ENCODE peak calls at places on chromosomes 11 and 22, in ten cellular contexts. N is NCI-H1105 treated with DMSO at 0.1 percent for 48 hours; V is A549; U is fibroblast of mammary gland; C is NCI-H774; T is effector CD8-positive, alpha-beta T cell; I is NCI-H1694 treated with DMSO at 0.1 percent for 48 hours; J is EL; B is putamen; O is RCC 7860. S is an unnamed sample.

GRCh38 chr11:112004389-112004788 is 20.8 kb upstream of the DLAT start:
- DNase-seq in N (no peak), V (no peak), U (no peak), C (no peak), T (no peak), I (no peak), J (peak; percentile 8), B (no peak), O (no peak), S (no peak)

GRCh38 chr11:114085965-114086364 is 26.5 kb downstream of the ZBTB16 start:
- DNase-seq in N (no peak), V (no peak), U (no peak), C (peak; percentile 96), T (no peak), I (no peak), J (no peak), B (no peak), O (no peak), S (no peak)

GRCh38 chr11:128920651-128921050 is 22.0 kb downstream of the TP53AIP1 start:
- DNase-seq in N (no peak), V (no peak), U (no peak), C (no peak), T (no peak), I (no peak), J (no peak), B (no peak), O (no peak), S (no peak)

GRCh38 chr22:23743303-23743705 is 7.6 kb downstream of the ZNF70 start:
- DNase-seq in N (no peak), V (no peak), U (no peak), C (no peak), T (no peak), I (no peak), J (no peak), B (no peak), O (no peak), S (no peak)

GRCh38 chr11:37511425-37511933 is 913.4 kb upstream of the RAG2 start:
- DNase-seq in N (no peak), V (no peak), U (peak; percentile 77), C (no peak), T (no peak), I (no peak), J (peak; percentile 74), B (no peak), O (peak; percentile 11), S (no peak)

GRCh38 chr11:60658409-60658808 is 41.0 kb upstream of the MS4A8 start:
- DNase-seq in N (peak; percentile 79), V (peak; percentile 9), U (no peak), C (peak; percentile 91), T (no peak), I (no peak), J (no peak), B (no peak), O (no peak), S (no peak)

GRCh38 chr11:5486421-5486820 is 2.1 kb upstream of the OR52D1 start:
- DNase-seq in N (no peak), V (no peak), U (no peak), C (no peak), T (no peak), I (no peak), J (no peak), B (no peak), O (no peak), S (no peak)

GRCh38 chr11:69371731-69372588 is 78.0 kb downstream of the MYEOV start:
- DNase-seq in N (no peak), V (no peak), U (no peak), C (no peak), T (no peak), I (no peak), J (no peak), B (no peak), O (no peak), S (no peak)

GRCh38 chr22:42450862-42451261 is 18.7 kb upstream of the NFAM1 start:
- DNase-seq in N (no peak), V (no peak), U (no peak), C (no peak), T (no peak), I (no peak), J (no peak), B (no peak), O (no peak), S (no peak)

GRCh38 chr11:35083181-35084061 is 55.5 kb upstream of the CD44 start:
- DNase-seq in N (no peak), V (peak; percentile 80), U (peak; percentile 99), C (no peak), T (peak; percentile 42), I (no peak), J (peak; percentile 99), B (peak; percentile 36), O (peak; percentile 99), S (peak; percentile 100)

GRCh38 chr22:49015459-49015858 is 812.2 kb downstream of the BRD1 start:
- DNase-seq in N (no peak), V (no peak), U (no peak), C (no peak), T (no peak), I (no peak), J (no peak), B (no peak), O (no peak), S (no peak)

GRCh38 chr22:25824828-25825474 is 83.0 kb downstream of the MYO18B start:
- DNase-seq in N (no peak), V (no peak), U (no peak), C (no peak), T (no peak), I (no peak), J (no peak), B (no peak), O (no peak), S (no peak)

GRCh38 chr11:46669606-46670243 is 30.7 kb downstream of the ARHGAP1 start:
- DNase-seq in N (peak; percentile 16), V (peak; percentile 31), U (no peak), C (no peak), T (no peak), I (peak; percentile 23), J (no peak), B (no peak), O (no peak), S (no peak)

GRCh38 chr11:35144811-35145210 is 5.8 kb downstream of the CD44 start:
- DNase-seq in N (no peak), V (no peak), U (peak; percentile 47), C (no peak), T (no peak), I (no peak), J (peak; percentile 71), B (no peak), O (no peak), S (no peak)

GRCh38 chr11:76215946-76216345 is 9.6 kb upstream of the WNT11 start:
- DNase-seq in N (no peak), V (no peak), U (peak; percentile 50), C (no peak), T (no peak), I (no peak), J (peak; percentile 84), B (no peak), O (peak; percentile 22), S (peak; percentile 66)

GRCh38 chr22:45868586-45869443 is 108.1 kb downstream of the WNT7B start:
- DNase-seq in N (no peak), V (no peak), U (no peak), C (no peak), T (no peak), I (no peak), J (no peak), B (no peak), O (no peak), S (no peak)

GRCh38 chr11:20109731-20110445 is 50.4 kb downstream of the DBX1 start:
- DNase-seq in N (no peak), V (no peak), U (peak; percentile 70), C (no peak), T (no peak), I (no peak), J (peak; percentile 18), B (no peak), O (no peak), S (peak; percentile 10)

GRCh38 chr22:38029901-38030300 is 27.3 kb upstream of the PICK1 start:
- DNase-seq in N (no peak), V (no peak), U (no peak), C (no peak), T (no peak), I (no peak), J (no peak), B (no peak), O (no peak), S (no peak)

GRCh38 chr22:29224121-29224858 is 18.6 kb downstream of the EMID1 start:
- DNase-seq in N (no peak), V (no peak), U (no peak), C (no peak), T (no peak), I (no peak), J (no peak), B (no peak), O (no peak), S (no peak)

GRCh38 chr11:93605638-93606037 is 55.8 kb upstream of the CEP295 start:
- DNase-seq in N (no peak), V (no peak), U (no peak), C (no peak), T (no peak), I (no peak), J (no peak), B (no peak), O (no peak), S (no peak)